ENCODE peak calls at places on chromosomes 16 and 17, in four cellular contexts. G, Q, F and H are unnamed samples.

GRCh38 chr16:70738083-70738977 is 52.5 kb upstream of the MTSS2 start:
- DNase-seq in G (peak; percentile 64), Q (peak; percentile 95), F (no peak), H (peak; percentile 71)

GRCh38 chr16:31072540-31073072 is 1.4 kb downstream of the ZNF668 start:
- DNase-seq in G (peak; percentile 47), Q (no peak), F (no peak), H (peak; percentile 53)

GRCh38 chr16:48053346-48053745 is 102.4 kb downstream of the ABCC12 start:
- DNase-seq in G (peak; percentile 94), Q (peak; percentile 44), F (no peak), H (peak; percentile 31)

GRCh38 chr16:55399911-55400310 is 75.9 kb downstream of the IRX6 start:
- DNase-seq in G (peak; percentile 3), Q (no peak), F (no peak), H (no peak)

GRCh38 chr17:57954421-57955182 is 610 bp downstream of the CUEDC1 start:
- DNase-seq in G (peak; percentile 81), Q (peak; percentile 89), F (no peak), H (peak; percentile 87)

GRCh38 chr17:44209786-44210341 is 9.6 kb downstream of the UBTF start:
- DNase-seq in G (peak; percentile 32), Q (no peak), F (no peak), H (peak; percentile 68)

GRCh38 chr16:80027007-80027965 is 426.7 kb upstream of the MAF start:
- DNase-seq in G (peak; percentile 98), Q (peak; percentile 35), F (peak; percentile 63), H (peak; percentile 98)

GRCh38 chr17:45900136-45900535 is 5.8 kb downstream of the MAPT start:
- DNase-seq in G (no peak), Q (no peak), F (no peak), H (no peak)

GRCh38 chr17:82782657-82783207 is 30.9 kb downstream of the TBCD start:
- DNase-seq in G (no peak), Q (peak; percentile 30), F (no peak), H (no peak)

GRCh38 chr16:85485379-85485778 is 127.7 kb upstream of the GSE1 start:
- DNase-seq in G (no peak), Q (no peak), F (no peak), H (no peak)

GRCh38 chr17:50397111-50397918 is at the start of gene LRRC59:
- DNase-seq in G (peak; percentile 77), Q (peak; percentile 95), F (peak; percentile 89), H (peak; percentile 88)

GRCh38 chr17:40348562-40349476 is 15.7 kb downstream of the GJD3 start:
- DNase-seq in G (peak; percentile 45), Q (no peak), F (no peak), H (no peak)

GRCh38 chr16:85369741-85370528 is 243.2 kb upstream of the GSE1 start:
- DNase-seq in G (peak; percentile 64), Q (peak; percentile 97), F (peak; percentile 33), H (peak; percentile 35)

GRCh38 chr17:81422776-81423697 is 27.8 kb downstream of the BAHCC1 start:
- DNase-seq in G (peak; percentile 96), Q (peak; percentile 89), F (no peak), H (peak; percentile 96)

GRCh38 chr17:40564883-40565744 is at the start of gene CCR7:
- DNase-seq in G (no peak), Q (no peak), F (peak; percentile 78), H (no peak)

GRCh38 chr16:84497836-84498610 is 6.4 kb downstream of the MEAK7 start:
- DNase-seq in G (no peak), Q (no peak), F (no peak), H (no peak)

GRCh38 chr17:35774499-35774898 is 13.8 kb downstream of the C17orf50 start:
- DNase-seq in G (peak; percentile 66), Q (no peak), F (no peak), H (no peak)

GRCh38 chr17:66459811-66460270 is 157.4 kb downstream of the PRKCA start:
- DNase-seq in G (peak; percentile 95), Q (no peak), F (no peak), H (peak; percentile 91)

GRCh38 chr16:30741461-30741914 is 6.7 kb upstream of the PHKG2 start:
- DNase-seq in G (peak; percentile 96), Q (peak; percentile 58), F (no peak), H (peak; percentile 98)

GRCh38 chr17:18184143-18185007 is 747 bp downstream of the ALKBH5 start:
- DNase-seq in G (peak; percentile 32), Q (peak; percentile 76), F (peak; percentile 65), H (peak; percentile 36)

GRCh38 chr17:63406689-63407330 is 39.3 kb downstream of the CYB561 start:
- DNase-seq in G (peak; percentile 89), Q (peak; percentile 76), F (peak; percentile 66), H (peak; percentile 89)

GRCh38 chr16:88133507-88133843 is 182.2 kb downstream of the BANP start:
- DNase-seq in G (no peak), Q (no peak), F (no peak), H (no peak)

GRCh38 chr17:13306310-13306962 is 288.6 kb upstream of the ELAC2 start:
- DNase-seq in G (peak; percentile 77), Q (peak; percentile 44), F (no peak), H (peak; percentile 36)

GRCh38 chr16:66286527-66286926 is 80.0 kb upstream of the CDH5 start:
- DNase-seq in G (no peak), Q (no peak), F (no peak), H (no peak)

GRCh38 chr16:21950782-21951521 is 2.2 kb upstream of the UQCRC2 start:
- DNase-seq in G (peak; percentile 43), Q (no peak), F (no peak), H (peak; percentile 44)

GRCh38 chr16:64470916-64471315 is 650.9 kb downstream of the CDH11 start:
- DNase-seq in G (no peak), Q (no peak), F (no peak), H (no peak)

GRCh38 chr17:76268015-76268749 is 3.0 kb downstream of the UBALD2 start:
- DNase-seq in G (no peak), Q (peak; percentile 72), F (peak; percentile 77), H (peak; percentile 69)

GRCh38 chr16:825298-826061 is 24.9 kb upstream of the GNG13 start:
- DNase-seq in G (no peak), Q (peak; percentile 73), F (no peak), H (no peak)

GRCh38 chr16:50151322-50151721 is 1.8 kb upstream of the TENT4B start:
- DNase-seq in G (no peak), Q (no peak), F (no peak), H (no peak)

GRCh38 chr17:12128946-12129345 is 108.3 kb downstream of the MAP2K4 start:
- DNase-seq in G (no peak), Q (no peak), F (no peak), H (no peak)